ENCODE peak calls at places on chromosomes 13 and 19, in nine cellular contexts. G, W, K, I, J, X, H, D and V are unnamed samples.

GRCh38 chr19:8265872-8266271 is 42.3 kb downstream of the CD320 start:
- DNase-seq in X (no peak), H (no peak), W (no peak), D (no peak), I (no peak), J (no peak), G (no peak), K (no peak), V (no peak)

GRCh38 chr19:13208131-13208963 is 58.1 kb downstream of the IER2 start:
- DNase-seq in J (no peak), W (peak), H (peak), G (peak), X (peak), I (peak), K (peak), D (peak), V (peak)

GRCh38 chr19:16293133-16294085 is 31.2 kb upstream of the KLF2 start:
- DNase-seq in I (peak), K (peak), G (peak), W (no peak), J (peak), X (no peak), H (peak), D (no peak), V (peak)

GRCh38 chr19:53870485-53870844 is 2.8 kb downstream of the MYADM start:
- DNase-seq in H (no peak), G (no peak), W (peak), D (peak), X (peak), K (no peak), J (peak), I (no peak), V (no peak)

GRCh38 chr19:38693380-38694223 is 46.2 kb downstream of the ACTN4 start:
- DNase-seq in D (no peak), H (peak), W (peak), I (peak), G (no peak), X (peak), K (peak), J (peak), V (peak)

GRCh38 chr19:16895467-16896097 is 6.8 kb downstream of the F2RL3 start:
- DNase-seq in W (no peak), I (no peak), K (no peak), G (no peak), D (no peak), X (peak), J (no peak), H (peak), V (peak)

GRCh38 chr13:33543089-33543459 is 257.5 kb upstream of the STARD13 start:
- DNase-seq in I (no peak), H (no peak), K (no peak), W (no peak), X (no peak), G (no peak), J (no peak), D (no peak), V (no peak)

GRCh38 chr13:51935326-51936171 is 73.8 kb downstream of the CCDC70 start:
- DNase-seq in W (no peak), J (peak), G (no peak), K (peak), D (no peak), X (peak), I (no peak), H (peak), V (no peak)

GRCh38 chr19:47158879-47159509 is 28.4 kb downstream of the SAE1 start:
- DNase-seq in I (no peak), D (no peak), J (no peak), X (no peak), H (peak), K (peak), W (peak), G (no peak), V (no peak)

GRCh38 chr19:10290876-10291553 is 1.3 kb downstream of the ICAM5 start:
- DNase-seq in G (no peak), I (peak), X (peak), W (peak), K (peak), D (peak), J (peak), H (peak), V (peak)

GRCh38 chr13:34161829-34162544 is 344.0 kb downstream of the RFC3 start:
- DNase-seq in K (peak), J (peak), X (peak), G (peak), W (no peak), I (no peak), D (no peak), H (peak), V (no peak)

GRCh38 chr13:28631792-28632191 is 27.1 kb upstream of the POMP start:
- DNase-seq in D (no peak), K (peak), I (no peak), G (no peak), W (no peak), H (no peak), J (no peak), X (no peak), V (no peak)

DNA sequence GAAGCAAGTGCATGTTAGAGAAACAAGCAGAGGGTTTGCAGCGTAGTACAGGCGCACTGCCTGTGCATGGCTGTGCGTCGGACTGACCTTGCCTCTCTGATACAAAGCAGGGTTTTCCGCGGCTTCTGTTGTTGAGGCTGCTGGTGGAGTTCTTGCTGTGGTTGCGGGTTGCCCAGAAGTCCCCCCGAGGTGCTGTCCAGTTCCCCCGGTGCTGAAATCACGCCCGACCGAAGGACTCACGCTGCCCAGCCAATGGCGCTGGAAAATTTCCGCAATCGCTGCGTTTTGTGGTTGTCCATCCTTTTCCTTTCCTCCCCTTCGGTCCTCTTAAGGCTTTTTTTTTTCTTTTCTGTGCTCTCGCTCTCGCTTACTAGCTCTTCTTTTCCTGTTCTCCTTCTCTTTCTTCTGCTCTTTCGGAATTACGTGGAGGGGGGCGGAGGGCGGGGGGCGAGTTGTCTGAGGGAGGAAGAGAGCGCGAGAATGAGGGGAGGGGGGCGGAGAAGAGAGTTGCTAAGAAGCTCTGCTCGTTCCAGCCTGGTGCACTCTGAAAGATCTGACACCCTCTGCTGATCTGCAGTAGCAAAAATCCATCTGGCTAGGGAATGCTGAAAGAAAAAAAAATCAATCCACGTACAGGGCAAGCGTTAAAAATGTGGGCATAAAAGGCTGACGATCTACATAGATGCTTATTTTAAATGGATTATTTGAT is at the start of gene SLITRK1:
- DNase-seq in X (peak), H (peak), G (peak), D (peak), W (no peak), J (peak), I (peak), K (peak), V (peak)
- H3K4me3 ChIP-seq in X (peak), H (peak), G (peak), D (no peak), W (no peak), J (peak), I (no peak), K (no peak), V (no peak)

DNA sequence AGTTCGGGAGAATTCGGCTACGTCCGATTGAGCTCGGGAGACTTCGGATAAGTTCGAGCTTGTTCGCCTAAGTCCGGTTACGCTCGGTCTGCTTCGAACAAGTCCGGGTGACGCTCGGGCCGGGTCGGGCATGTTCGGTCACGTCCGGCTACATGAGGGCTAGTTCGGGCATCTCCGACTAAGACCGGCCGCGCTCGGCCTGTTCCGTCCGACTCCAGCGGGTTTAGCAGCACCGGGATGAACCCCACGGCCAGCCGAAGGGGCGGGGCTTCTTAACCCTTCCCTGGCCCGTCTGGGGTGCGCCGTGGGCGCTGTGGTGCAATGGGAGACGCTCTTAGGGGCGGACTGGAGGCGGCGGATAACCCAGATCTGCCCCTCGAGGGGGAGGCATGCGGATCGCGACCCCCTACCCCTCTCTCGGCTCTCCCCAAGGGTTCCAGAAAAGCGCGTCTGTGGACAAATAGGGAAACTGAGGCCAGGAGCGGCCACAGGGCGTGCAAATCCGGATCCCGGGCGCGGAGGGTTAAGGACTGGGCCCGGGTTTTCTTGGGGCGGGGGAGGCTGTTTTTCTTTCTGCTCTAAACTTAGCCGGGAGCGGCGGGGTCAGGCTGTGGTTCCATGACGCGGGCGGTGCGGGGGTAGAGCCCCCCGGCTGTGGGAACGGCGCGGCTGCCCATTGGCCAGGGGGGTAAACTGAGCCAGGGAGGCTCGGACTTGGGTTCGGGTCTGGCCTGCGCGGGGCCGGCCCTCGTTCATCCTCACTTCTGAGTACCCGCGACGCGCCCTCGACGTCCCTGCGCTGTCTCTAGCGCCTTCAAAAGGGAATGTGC is 1.5 kb downstream of the PDE4C start:
- DNase-seq in K (peak), I (peak), X (peak), G (peak), W (peak), J (peak), D (peak), H (peak), V (peak)
- H3K4me3 ChIP-seq in K (peak), I (peak), X (peak), G (peak), W (peak), J (peak), D (no peak), H (peak), V (peak)

DNA sequence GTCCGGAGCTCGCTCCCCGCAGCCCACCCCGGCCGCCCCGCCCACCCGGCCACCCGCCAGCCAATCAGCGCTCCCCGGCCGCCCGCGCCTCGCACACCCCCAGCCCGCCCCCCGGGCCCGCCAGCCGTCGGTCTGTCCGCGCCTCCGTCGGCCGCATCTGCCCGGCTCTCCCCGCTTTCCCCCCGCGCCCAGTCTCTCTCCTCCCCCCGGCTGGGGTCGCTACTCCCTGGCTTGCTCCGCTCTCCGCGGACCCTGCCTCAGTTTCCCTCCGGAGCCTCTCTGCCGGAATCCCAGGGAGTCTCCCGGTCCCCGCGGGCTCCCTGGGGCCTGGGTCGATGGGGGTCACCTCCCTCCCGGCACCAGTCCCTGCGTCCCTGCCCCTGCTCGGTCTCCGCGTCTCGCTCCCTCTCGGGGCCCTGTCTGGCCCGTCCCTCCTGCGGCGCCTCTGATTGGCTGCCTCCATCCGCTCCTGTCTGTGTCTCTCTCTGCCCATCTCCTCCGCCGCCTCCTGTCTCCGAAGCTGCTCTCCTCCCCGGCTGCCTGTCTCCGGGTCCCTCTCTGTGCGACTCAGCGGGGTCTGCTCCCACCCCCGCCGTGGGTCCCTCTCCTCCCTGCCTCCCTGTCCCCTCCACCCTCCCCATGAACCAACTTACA is 485 bp downstream of the IL11 start:
- DNase-seq in K (peak), X (peak), H (peak), J (peak), D (peak), I (no peak), W (peak), G (peak), V (no peak)
- H3K4me3 ChIP-seq in K (peak), X (peak), H (peak), J (peak), D (no peak), I (no peak), W (no peak), G (peak), V (peak)

DNA sequence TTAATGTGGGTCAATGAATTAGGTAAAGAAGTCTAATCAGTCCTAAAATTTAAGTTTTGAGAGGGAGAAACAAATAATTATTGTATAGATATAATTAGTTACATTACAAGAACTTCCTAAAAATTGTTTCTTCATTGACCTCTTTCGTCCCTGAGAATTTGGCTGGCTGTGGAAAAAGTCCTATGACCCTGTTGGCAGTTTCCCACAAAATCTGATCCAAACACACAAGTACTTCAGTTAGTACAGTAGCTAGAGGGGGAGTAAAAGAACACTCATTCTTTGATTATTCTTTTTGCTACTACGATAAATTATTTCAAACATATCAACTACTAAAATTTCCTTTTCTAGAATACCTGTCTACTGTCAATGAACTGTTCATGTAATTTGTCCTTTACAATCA is 11.3 kb downstream of the POSTN start:
- DNase-seq in H (peak), X (no peak), J (no peak), D (no peak), I (no peak), W (no peak), K (no peak), G (no peak), V (no peak)
- H3K4me3 ChIP-seq in H (no peak), X (no peak), J (no peak), D (no peak), I (no peak), W (no peak), K (no peak), G (no peak), V (no peak)

DNA sequence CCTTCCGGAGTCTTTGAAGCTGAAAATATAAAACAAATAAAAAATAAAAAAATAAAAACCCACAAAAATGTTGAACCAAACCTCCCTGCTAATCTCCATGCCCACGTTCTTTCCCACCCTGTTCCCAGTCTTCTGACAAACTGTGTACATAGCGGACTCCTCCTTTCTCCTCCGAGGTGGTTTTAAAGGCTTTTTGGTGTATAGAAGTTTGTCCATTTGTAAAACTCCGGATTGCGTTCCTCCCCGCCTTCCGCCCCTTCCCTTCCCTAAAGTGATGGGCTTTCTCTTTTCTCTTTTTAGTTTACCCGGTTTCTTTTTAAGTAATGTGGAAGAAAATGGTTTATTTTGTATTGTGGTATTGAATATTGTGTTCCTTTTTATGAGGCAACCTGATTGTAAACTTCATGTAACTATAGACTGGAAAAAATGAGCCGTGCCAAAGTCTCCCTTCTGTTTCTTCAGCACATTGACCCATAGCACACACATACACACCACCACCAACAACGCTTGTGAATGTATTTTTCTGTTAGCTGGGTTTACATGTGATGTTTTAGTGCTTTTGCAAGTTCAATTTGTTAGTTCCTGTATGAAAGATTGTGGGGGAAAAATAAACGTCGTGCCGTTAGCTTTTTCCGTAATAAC is 4.4 kb downstream of the ZIC2 start:
- DNase-seq in D (no peak), H (no peak), W (no peak), I (no peak), G (no peak), J (no peak), X (peak), K (no peak), V (no peak)
- H3K4me3 ChIP-seq in D (no peak), H (no peak), W (no peak), I (no peak), G (no peak), J (peak), X (peak), K (no peak), V (no peak)

GRCh38 chr19:55580628-55581144 is at the start of gene ZNF579:
- DNase-seq in X (peak), J (peak), I (peak), W (peak), H (peak), G (peak), K (peak), D (peak), V (peak)

GRCh38 chr19:55578031-55578760 is 2.5 kb downstream of the ZNF579 start:
- DNase-seq in K (no peak), D (no peak), W (no peak), I (no peak), H (no peak), X (no peak), J (no peak), G (no peak), V (peak)

GRCh38 chr19:55579766-55580621 is 654 bp downstream of the ZNF579 start:
- DNase-seq in I (no peak), W (no peak), G (no peak), H (peak), J (peak), D (no peak), K (peak), X (peak), V (peak)

GRCh38 chr19:55581145-55581827 is 638 bp upstream of the ZNF579 start:
- DNase-seq in W (no peak), I (no peak), J (peak), G (no peak), K (peak), D (no peak), X (peak), H (no peak), V (peak)

GRCh38 chr19:55578761-55579747 is 1.6 kb downstream of the ZNF579 start:
- DNase-seq in W (no peak), X (no peak), D (no peak), I (no peak), J (no peak), K (no peak), G (no peak), H (no peak), V (peak)
- H3K4me3 ChIP-seq in W (no peak), X (peak), D (no peak), I (peak), J (peak), K (peak), G (peak), H (peak), V (peak)

DNA sequence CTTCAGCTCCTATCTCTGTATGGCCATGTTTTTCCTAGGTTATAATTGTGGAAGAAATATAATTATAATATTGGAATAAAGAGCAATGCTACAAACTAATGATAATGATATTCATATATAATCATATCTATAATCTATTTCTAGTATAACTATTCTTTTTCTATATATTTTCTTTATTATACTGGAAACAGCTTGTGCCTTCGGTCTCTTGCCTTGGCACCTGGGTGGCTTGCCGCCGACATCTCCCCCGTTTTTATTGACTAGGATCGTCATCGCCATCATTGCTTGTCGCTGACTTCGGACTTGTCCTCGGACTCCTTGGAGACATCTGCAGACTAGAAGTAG is 24.2 kb downstream of the ZNF763 start:
- DNase-seq in W (no peak), J (no peak), H (no peak), X (no peak), K (no peak), D (no peak), I (no peak), G (no peak), V (no peak)
- H3K4me3 ChIP-seq in W (peak), J (no peak), H (no peak), X (no peak), K (no peak), D (no peak), I (peak), G (no peak), V (no peak)